ENCODE peak calls at places on chromosomes 4 and X, in five cellular contexts. O is HCT116, Z is HepG2, Y is H1, U is GM12878. B is an unnamed sample.
A peak's percentile ranks its signal among the peaks of the same experiment; 100 is the strongest.

GRCh38 chrX:23704673-23705206 is 37.4 kb downstream of the PRDX4 start:
- DNase-seq in Y (no peak), Z (no peak), O (no peak), U (no peak), B (no peak)

GRCh38 chr4:71380721-71381120 is 41.9 kb downstream of the SLC4A4 start:
- DNase-seq in U (no peak), Y (no peak), Z (no peak), O (no peak), B (no peak)

GRCh38 chr4:174340714-174341113 is 57.0 kb downstream of the CEP44 start:
- DNase-seq in Y (no peak), U (no peak), O (no peak), Z (no peak), B (no peak)

GRCh38 chrX:17814059-17814458 is 47.0 kb downstream of the RAI2 start:
- DNase-seq in Y (no peak), Z (no peak), U (no peak), O (no peak), B (no peak)

GRCh38 chr4:1192493-1193205 is 20.3 kb upstream of the SPON2 start:
- DNase-seq in U (no peak), O (no peak), Y (no peak), Z (no peak), B (no peak)

GRCh38 chr4:169059294-169060201 is 49.5 kb upstream of the CBR4 start:
- DNase-seq in O (no peak), Z (no peak), Y (no peak), U (no peak), B (no peak)

GRCh38 chrX:24260827-24261550 is 52.9 kb downstream of the SUPT20HL2 start:
- DNase-seq in U (no peak), Z (no peak), Y (no peak), O (no peak), B (no peak)

GRCh38 chr4:79831119-79831528 is 241.9 kb downstream of the ANTXR2 start:
- DNase-seq in Y (no peak), U (no peak), O (no peak), Z (no peak), B (no peak)

GRCh38 chrX:39645059-39645895 is 452.5 kb downstream of the BCOR start:
- DNase-seq in O (no peak), Z (no peak), Y (no peak), U (no peak), B (no peak)

GRCh38 chr4:138300616-138301015 is 58.5 kb upstream of the SLC7A11 start:
- DNase-seq in U (no peak), O (no peak), Z (no peak), Y (no peak), B (no peak)

GRCh38 chr4:188262464-188262863 is 123.2 kb downstream of the TRIML1 start:
- DNase-seq in O (no peak), Y (no peak), Z (no peak), U (no peak), B (no peak)

GRCh38 chr4:60378010-60378409 is 822.1 kb upstream of the ADGRL3 start:
- DNase-seq in Z (no peak), Y (no peak), U (no peak), O (no peak), B (no peak)

GRCh38 chr4:113811329-113811728 is 49.8 kb upstream of the CAMK2D start:
- DNase-seq in U (no peak), O (no peak), Y (no peak), Z (no peak), B (no peak)

GRCh38 chrX:9873952-9874351 is 87.7 kb downstream of the SHROOM2 start:
- DNase-seq in Z (peak; percentile 24), O (peak; percentile 10), U (no peak), Y (peak; percentile 50), B (peak; percentile 18)

GRCh38 chrX:86154586-86154985 is 6.3 kb downstream of the DACH2 start:
- DNase-seq in Y (no peak), O (no peak), Z (no peak), U (no peak), B (no peak)

GRCh38 chrX:86146102-86146501 is 2.1 kb upstream of the DACH2 start:
- DNase-seq in U (no peak), Z (no peak), O (no peak), Y (no peak), B (no peak)

GRCh38 chrX:86148594-86148993 is 343 bp downstream of the DACH2 start:
- DNase-seq in Y (peak; percentile 51), Z (no peak), U (no peak), O (no peak), B (no peak)

GRCh38 chrX:86148024-86148511 is at the start of gene DACH2:
- DNase-seq in O (no peak), U (no peak), Z (peak; percentile 40), Y (peak; percentile 71), B (no peak)

GRCh38 chrX:86149089-86149488 is 838 bp downstream of the DACH2 start:
- DNase-seq in Z (no peak), Y (no peak), O (no peak), U (no peak), B (no peak)
- TF ChIP-seq SIN3A in Z (no peak), Y (no peak), O (no peak), U (no peak), B (no peak)

DNA sequence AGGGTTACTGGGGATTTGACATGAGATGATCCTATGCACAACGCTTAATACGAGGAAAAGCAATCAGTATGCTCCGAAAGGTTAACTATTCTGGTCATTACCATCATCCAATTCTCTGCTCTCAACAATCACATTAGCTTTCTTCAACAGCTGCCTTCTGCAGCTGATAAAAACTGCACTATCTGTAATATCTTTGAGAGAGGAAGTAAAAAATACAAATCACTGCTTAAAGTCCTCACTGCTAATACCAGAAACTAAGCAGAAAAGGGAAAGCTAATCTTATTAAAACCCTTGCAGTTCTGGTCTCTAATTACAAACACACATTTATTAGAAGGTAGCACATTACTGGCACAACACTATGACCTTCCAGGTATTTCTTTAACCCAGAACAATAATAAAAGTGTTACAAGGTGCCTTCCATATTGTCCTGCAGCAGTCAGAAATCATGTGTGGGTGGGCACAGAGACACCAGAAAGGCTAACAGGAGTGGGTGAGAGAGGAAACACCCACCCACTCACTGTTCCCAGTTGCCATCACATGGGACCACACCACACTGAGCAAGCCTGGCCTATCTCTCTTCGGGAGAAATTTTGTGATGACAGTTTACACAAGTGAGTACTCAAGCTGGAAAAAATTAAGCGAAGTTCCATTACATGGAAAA is 71.0 kb downstream of the RELL1 start:
- DNase-seq in Y (no peak), O (no peak), Z (no peak), U (no peak), B (no peak)
- TF ChIP-seq SIN3A in Y (no peak), O (no peak), Z (no peak), U (no peak), B (no peak)

GRCh38 chr4:91108751-91109150 is 981.6 kb downstream of the CCSER1 start:
- DNase-seq in Z (no peak), U (no peak), Y (no peak), O (no peak), B (no peak)

GRCh38 chr4:91111556-91111955 is 984.4 kb downstream of the CCSER1 start:
- DNase-seq in U (no peak), Y (no peak), O (no peak), Z (no peak), B (no peak)

GRCh38 chr4:91114386-91114785 is 987.2 kb downstream of the CCSER1 start:
- DNase-seq in U (no peak), Y (no peak), Z (no peak), O (no peak), B (no peak)

GRCh38 chr4:91116861-91117260 is 989.7 kb downstream of the CCSER1 start:
- DNase-seq in Z (no peak), U (no peak), O (peak; percentile 12), Y (no peak), B (no peak)

GRCh38 chr4:91113130-91113706 is 986.0 kb downstream of the CCSER1 start:
- DNase-seq in O (peak; percentile 28), Z (peak; percentile 7), Y (no peak), U (peak; percentile 5), B (peak; percentile 32)
- TF ChIP-seq SIN3A in O (no peak), Z (no peak), Y (no peak), U (no peak), B (no peak)

DNA sequence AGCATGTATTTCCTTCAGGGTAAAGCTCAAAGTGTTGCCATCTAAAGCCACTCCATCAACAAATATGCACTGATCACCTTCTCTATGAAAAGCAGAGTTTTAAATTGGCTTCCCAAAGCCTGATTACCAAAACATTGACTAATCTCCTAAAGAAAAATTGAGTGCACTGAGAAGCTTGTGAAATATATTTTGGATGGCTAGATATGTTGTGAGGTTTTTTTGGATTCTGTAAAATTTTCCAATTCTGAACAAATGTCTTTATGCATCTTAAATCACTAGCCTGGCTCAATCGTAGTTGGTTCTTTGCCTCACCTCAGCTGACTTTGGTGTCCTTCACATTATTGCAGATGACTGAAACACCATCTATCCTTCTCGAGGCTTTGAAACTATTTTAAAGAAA is 14.9 kb upstream of the EXOSC9 start:
- DNase-seq in Z (no peak), O (no peak), Y (no peak), U (no peak), B (no peak)
- TF ChIP-seq SIN3A in Z (no peak), O (no peak), Y (no peak), U (no peak), B (no peak)